ENCODE peak calls at places on chromosomes 4 and X, in six cellular contexts. Y is COLO829, P is foreskin fibroblast, A is GM12891, J is NCI-H460, E is GM20000. C is an unnamed sample.

GRCh38 chr4:80875642-80876041 is 154.9 kb upstream of the BMP3 start:
- DNase-seq in Y (no peak), P (no peak), A (peak), J (no peak), E (peak), C (no peak)

GRCh38 chrX:109889289-109890006 is 113.5 kb upstream of the TMEM164 start:
- DNase-seq in Y (no peak), P (peak), A (no peak), J (no peak), E (no peak), C (no peak)

GRCh38 chr4:70721747-70722146 is at the start of gene RUFY3:
- DNase-seq in Y (peak), P (peak), A (no peak), J (no peak), E (no peak), C (no peak)

GRCh38 chr4:168522829-168523228 is 26.0 kb downstream of the PALLD start:
- DNase-seq in Y (no peak), P (no peak), A (no peak), J (no peak), E (no peak), C (no peak)

GRCh38 chrX:136627381-136627780 is 20.6 kb upstream of the CD40LG start:
- DNase-seq in Y (no peak), P (no peak), A (no peak), J (no peak), E (no peak), C (no peak)

GRCh38 chr4:7761720-7762119 is 177.9 kb downstream of the AFAP1 start:
- DNase-seq in Y (no peak), P (peak), A (peak), J (peak), E (peak), C (peak)

GRCh38 chr4:140790765-140791164 is 34.6 kb upstream of the TBC1D9 start:
- DNase-seq in Y (no peak), P (peak), A (peak), J (no peak), E (peak), C (peak)

GRCh38 chr4:165464813-165465381 is 86.1 kb downstream of the CPE start:
- DNase-seq in Y (peak), P (peak), A (no peak), J (peak), E (peak), C (peak)

GRCh38 chr4:40552536-40552935 is 77.1 kb downstream of the RBM47 start:
- DNase-seq in Y (no peak), P (no peak), A (no peak), J (no peak), E (no peak), C (no peak)

GRCh38 chrX:17689971-17690409 is 47.3 kb upstream of the SCML1 start:
- DNase-seq in Y (peak), P (peak), A (no peak), J (peak), E (peak), C (peak)

GRCh38 chrX:9355739-9356138 is 109.1 kb upstream of the TBL1X start:
- DNase-seq in Y (no peak), P (no peak), A (no peak), J (no peak), E (no peak), C (no peak)

GRCh38 chr4:1961563-1961962 is 47.2 kb downstream of the NELFA start:
- DNase-seq in Y (no peak), P (no peak), A (no peak), J (no peak), E (no peak), C (no peak)

GRCh38 chr4:6449746-6450369 is 22.6 kb downstream of the PPP2R2C start:
- DNase-seq in Y (no peak), P (no peak), A (no peak), J (no peak), E (no peak), C (no peak)

GRCh38 chr4:41611881-41612871 is 74.2 kb downstream of the LIMCH1 start:
- DNase-seq in Y (peak), P (peak), A (no peak), J (no peak), E (no peak), C (no peak)

GRCh38 chrX:68147848-68148247 is 285.4 kb downstream of the OPHN1 start:
- DNase-seq in Y (no peak), P (no peak), A (no peak), J (no peak), E (no peak), C (no peak)

GRCh38 chrX:151396042-151396826 is 772 bp upstream of the VMA21 start:
- DNase-seq in Y (no peak), P (peak), A (peak), J (peak), E (peak), C (peak)

GRCh38 chrX:125170459-125170858 is 149.2 kb upstream of the TEX13C start:
- DNase-seq in Y (no peak), P (no peak), A (no peak), J (no peak), E (no peak), C (no peak)

GRCh38 chrX:154484255-154485149 is 1.9 kb downstream of the UBL4A start:
- DNase-seq in Y (no peak), P (peak), A (no peak), J (peak), E (no peak), C (no peak)

GRCh38 chrX:134478374-134478773 is 18.4 kb downstream of the HPRT1 start:
- DNase-seq in Y (no peak), P (no peak), A (no peak), J (no peak), E (no peak), C (no peak)

GRCh38 chrX:54198262-54198661 is 15.2 kb upstream of the FAM120C start:
- DNase-seq in Y (no peak), P (no peak), A (no peak), J (no peak), E (no peak), C (no peak)

GRCh38 chr4:55330241-55330640 is 15.8 kb upstream of the SRD5A3 start:
- DNase-seq in Y (no peak), P (no peak), A (no peak), J (no peak), E (no peak), C (no peak)

GRCh38 chrX:21524008-21524407 is 134.1 kb downstream of the KLHL34 start:
- DNase-seq in Y (no peak), P (peak), A (no peak), J (no peak), E (no peak), C (no peak)

GRCh38 chr4:181272427-181272826 is 970.8 kb upstream of the TENM3 start:
- DNase-seq in Y (no peak), P (no peak), A (no peak), J (no peak), E (no peak), C (no peak)

GRCh38 chr4:162981823-162982222 is 184.9 kb downstream of the NAF1 start:
- DNase-seq in Y (no peak), P (no peak), A (no peak), J (no peak), E (no peak), C (no peak)

GRCh38 chrX:581066-581465 is 49.5 kb upstream of the SHOX start:
- DNase-seq in Y (no peak), P (no peak), A (no peak), J (no peak), E (no peak), C (no peak)

GRCh38 chr4:123121241-123121907 is 199.0 kb upstream of the NUDT6 start:
- DNase-seq in Y (no peak), P (peak), A (no peak), J (no peak), E (no peak), C (no peak)

C was measured in MM.1S.